ENCODE peak calls at places on chromosomes 5 and 9, in ten cellular contexts. One of them, this sample, is unnamed. For H3K9me3, the result is how much of the 10 kb centered on the place peaks cover.

GRCh38 chr9:72442212-72442607 is 77.2 kb upstream of the ZFAND5 start:
- DNase-seq in colonic mucosa: no peak
- DNase-seq in endothelial cell of umbilical vein: peak
- DNase-seq in psoas muscle: no peak
- DNase-seq in OCI-LY7: no peak
- DNase-seq in heart right ventricle: no peak
- DNase-seq in heart left ventricle: no peak
- DNase-seq in HepG2: peak
- DNase-seq in adrenal gland: no peak
- DNase-seq in uterus: no peak
- DNase-seq in this sample: no peak

GRCh38 chr9:127519301-127520166 is 68.2 kb downstream of the LRSAM1 start:
- DNase-seq in adrenal gland: no peak
- DNase-seq in heart left ventricle: peak
- DNase-seq in OCI-LY7: no peak
- DNase-seq in heart right ventricle: peak
- DNase-seq in HepG2: no peak
- DNase-seq in psoas muscle: no peak
- DNase-seq in uterus: peak
- DNase-seq in endothelial cell of umbilical vein: peak
- DNase-seq in colonic mucosa: peak
- DNase-seq in this sample: no peak

GRCh38 chr9:126327016-126327749 is 554 bp downstream of the MVB12B start:
- DNase-seq in heart left ventricle: no peak
- DNase-seq in HepG2: no peak
- DNase-seq in endothelial cell of umbilical vein: no peak
- DNase-seq in colonic mucosa: peak
- DNase-seq in heart right ventricle: no peak
- DNase-seq in adrenal gland: no peak
- DNase-seq in OCI-LY7: peak
- DNase-seq in psoas muscle: peak
- DNase-seq in uterus: no peak
- DNase-seq in this sample: no peak

GRCh38 chr5:157710887-157711286 is 20.3 kb upstream of the THG1L start:
- DNase-seq in uterus: no peak
- DNase-seq in heart left ventricle: no peak
- DNase-seq in psoas muscle: no peak
- DNase-seq in endothelial cell of umbilical vein: no peak
- DNase-seq in OCI-LY7: no peak
- DNase-seq in adrenal gland: no peak
- DNase-seq in HepG2: no peak
- DNase-seq in colonic mucosa: no peak
- DNase-seq in heart right ventricle: no peak
- DNase-seq in this sample: no peak

GRCh38 chr5:12854386-12854785 is 950.1 kb upstream of the CTNND2 start:
- DNase-seq in heart right ventricle: no peak
- DNase-seq in colonic mucosa: no peak
- DNase-seq in adrenal gland: no peak
- DNase-seq in OCI-LY7: no peak
- DNase-seq in endothelial cell of umbilical vein: no peak
- DNase-seq in psoas muscle: no peak
- DNase-seq in uterus: no peak
- DNase-seq in HepG2: no peak
- DNase-seq in heart left ventricle: no peak
- DNase-seq in this sample: no peak

GRCh38 chr5:157309796-157310195 is 43.9 kb downstream of the CYFIP2 start:
- DNase-seq in colonic mucosa: no peak
- DNase-seq in uterus: no peak
- DNase-seq in heart right ventricle: no peak
- DNase-seq in adrenal gland: no peak
- DNase-seq in HepG2: no peak
- DNase-seq in endothelial cell of umbilical vein: no peak
- DNase-seq in OCI-LY7: no peak
- DNase-seq in psoas muscle: no peak
- DNase-seq in heart left ventricle: no peak
- DNase-seq in this sample: no peak

GRCh38 chr5:163162645-163163044 is 274.8 kb upstream of the CCNG1 start:
- DNase-seq in heart left ventricle: no peak
- DNase-seq in HepG2: no peak
- DNase-seq in heart right ventricle: no peak
- DNase-seq in OCI-LY7: no peak
- DNase-seq in endothelial cell of umbilical vein: no peak
- DNase-seq in psoas muscle: no peak
- DNase-seq in uterus: no peak
- DNase-seq in adrenal gland: no peak
- DNase-seq in colonic mucosa: no peak
- DNase-seq in this sample: no peak

GRCh38 chr9:86303316-86303975 is 21.1 kb upstream of the ISCA1 start:
- DNase-seq in HepG2: no peak
- DNase-seq in heart left ventricle: no peak
- DNase-seq in psoas muscle: no peak
- DNase-seq in endothelial cell of umbilical vein: peak
- DNase-seq in uterus: no peak
- DNase-seq in heart right ventricle: no peak
- DNase-seq in OCI-LY7: no peak
- DNase-seq in colonic mucosa: no peak
- DNase-seq in adrenal gland: no peak
- DNase-seq in this sample: no peak

GRCh38 chr9:76571288-76572204 is 112.6 kb downstream of the GCNT1 start:
- DNase-seq in OCI-LY7: peak
- DNase-seq in psoas muscle: no peak
- DNase-seq in heart left ventricle: no peak
- DNase-seq in uterus: no peak
- DNase-seq in colonic mucosa: no peak
- DNase-seq in heart right ventricle: no peak
- DNase-seq in adrenal gland: no peak
- DNase-seq in endothelial cell of umbilical vein: peak
- DNase-seq in HepG2: no peak
- DNase-seq in this sample: no peak

GRCh38 chr9:136264046-136264802 is 18.6 kb upstream of the QSOX2 start:
- DNase-seq in colonic mucosa: no peak
- DNase-seq in HepG2: no peak
- DNase-seq in OCI-LY7: no peak
- DNase-seq in uterus: no peak
- DNase-seq in psoas muscle: no peak
- DNase-seq in heart left ventricle: no peak
- DNase-seq in endothelial cell of umbilical vein: no peak
- DNase-seq in heart right ventricle: no peak
- DNase-seq in adrenal gland: no peak
- DNase-seq in this sample: no peak

GRCh38 chr9:3337515-3337914 is 188.3 kb downstream of the RFX3 start:
- DNase-seq in psoas muscle: no peak
- DNase-seq in heart left ventricle: no peak
- DNase-seq in OCI-LY7: no peak
- DNase-seq in endothelial cell of umbilical vein: peak
- DNase-seq in colonic mucosa: no peak
- DNase-seq in heart right ventricle: peak
- DNase-seq in adrenal gland: no peak
- DNase-seq in HepG2: no peak
- DNase-seq in uterus: no peak
- DNase-seq in this sample: no peak

GRCh38 chr5:7849531-7850240 is 1.2 kb downstream of the CFAP90 start:
- DNase-seq in adrenal gland: peak
- DNase-seq in heart left ventricle: no peak
- DNase-seq in endothelial cell of umbilical vein: no peak
- DNase-seq in psoas muscle: no peak
- DNase-seq in OCI-LY7: no peak
- DNase-seq in HepG2: peak
- DNase-seq in uterus: no peak
- DNase-seq in colonic mucosa: no peak
- DNase-seq in heart right ventricle: peak
- DNase-seq in this sample: no peak

GRCh38 chr5:170523129-170523497 is 19.3 kb downstream of the KCNIP1 start:
- DNase-seq in endothelial cell of umbilical vein: no peak
- DNase-seq in uterus: no peak
- DNase-seq in psoas muscle: no peak
- DNase-seq in OCI-LY7: no peak
- DNase-seq in colonic mucosa: no peak
- DNase-seq in HepG2: no peak
- DNase-seq in heart left ventricle: no peak
- DNase-seq in heart right ventricle: no peak
- DNase-seq in adrenal gland: no peak
- DNase-seq in this sample: no peak

GRCh38 chr5:169649486-169649885 is 12.4 kb downstream of the DOCK2 start:
- DNase-seq in uterus: no peak
- DNase-seq in OCI-LY7: no peak
- DNase-seq in colonic mucosa: no peak
- DNase-seq in adrenal gland: no peak
- DNase-seq in heart left ventricle: no peak
- DNase-seq in heart right ventricle: no peak
- DNase-seq in psoas muscle: no peak
- DNase-seq in endothelial cell of umbilical vein: no peak
- DNase-seq in HepG2: no peak
- DNase-seq in this sample: no peak

GRCh38 chr9:131349522-131349880 is 44.4 kb upstream of the PRRC2B start:
- DNase-seq in heart right ventricle: no peak
- DNase-seq in heart left ventricle: no peak
- DNase-seq in uterus: no peak
- DNase-seq in OCI-LY7: no peak
- DNase-seq in HepG2: no peak
- DNase-seq in endothelial cell of umbilical vein: no peak
- DNase-seq in psoas muscle: no peak
- DNase-seq in adrenal gland: no peak
- DNase-seq in colonic mucosa: no peak
- DNase-seq in this sample: no peak
- H3K9me3 ChIP-seq in heart right ventricle: under half
- H3K9me3 ChIP-seq in heart left ventricle: under half
- H3K9me3 ChIP-seq in uterus: under half
- H3K9me3 ChIP-seq in OCI-LY7: under half
- H3K9me3 ChIP-seq in HepG2: under half
- H3K9me3 ChIP-seq in endothelial cell of umbilical vein: under half
- H3K9me3 ChIP-seq in psoas muscle: under half
- H3K9me3 ChIP-seq in adrenal gland: under half
- H3K9me3 ChIP-seq in colonic mucosa: under half
- H3K9me3 ChIP-seq in this sample: under half

GRCh38 chr9:69036799-69037198 is 1.2 kb downstream of the FXN start:
- DNase-seq in uterus: no peak
- DNase-seq in OCI-LY7: peak
- DNase-seq in endothelial cell of umbilical vein: no peak
- DNase-seq in heart right ventricle: no peak
- DNase-seq in heart left ventricle: no peak
- DNase-seq in HepG2: peak
- DNase-seq in adrenal gland: no peak
- DNase-seq in colonic mucosa: peak
- DNase-seq in psoas muscle: no peak
- DNase-seq in this sample: no peak
- H3K27ac ChIP-seq in uterus: peak
- H3K27ac ChIP-seq in OCI-LY7: peak
- H3K27ac ChIP-seq in endothelial cell of umbilical vein: peak
- H3K27ac ChIP-seq in heart right ventricle: peak
- H3K27ac ChIP-seq in heart left ventricle: peak
- H3K27ac ChIP-seq in HepG2: peak
- H3K27ac ChIP-seq in adrenal gland: no peak
- H3K27ac ChIP-seq in colonic mucosa: peak
- H3K27ac ChIP-seq in psoas muscle: peak
- H3K27ac ChIP-seq in this sample: peak

GRCh38 chr5:32713396-32714381 is 2.6 kb downstream of the NPR3 start:
- DNase-seq in heart left ventricle: peak
- DNase-seq in endothelial cell of umbilical vein: no peak
- DNase-seq in adrenal gland: peak
- DNase-seq in OCI-LY7: no peak
- DNase-seq in heart right ventricle: no peak
- DNase-seq in psoas muscle: no peak
- DNase-seq in colonic mucosa: no peak
- DNase-seq in HepG2: no peak
- DNase-seq in uterus: no peak
- DNase-seq in this sample: no peak

GRCh38 chr5:32710859-32711692 is at the start of gene NPR3:
- DNase-seq in psoas muscle: no peak
- DNase-seq in heart right ventricle: no peak
- DNase-seq in uterus: peak
- DNase-seq in HepG2: no peak
- DNase-seq in heart left ventricle: peak
- DNase-seq in OCI-LY7: no peak
- DNase-seq in adrenal gland: peak
- DNase-seq in endothelial cell of umbilical vein: no peak
- DNase-seq in colonic mucosa: no peak
- DNase-seq in this sample: no peak

GRCh38 chr5:32712463-32713395 is 1.6 kb downstream of the NPR3 start:
- DNase-seq in colonic mucosa: no peak
- DNase-seq in adrenal gland: peak
- DNase-seq in OCI-LY7: no peak
- DNase-seq in heart right ventricle: no peak
- DNase-seq in heart left ventricle: no peak
- DNase-seq in endothelial cell of umbilical vein: no peak
- DNase-seq in HepG2: no peak
- DNase-seq in uterus: no peak
- DNase-seq in psoas muscle: no peak
- DNase-seq in this sample: no peak

GRCh38 chr5:32711693-32712462 is 757 bp downstream of the NPR3 start:
- DNase-seq in heart right ventricle: no peak
- DNase-seq in endothelial cell of umbilical vein: peak
- DNase-seq in heart left ventricle: peak
- DNase-seq in colonic mucosa: no peak
- DNase-seq in adrenal gland: peak
- DNase-seq in OCI-LY7: no peak
- DNase-seq in HepG2: no peak
- DNase-seq in psoas muscle: peak
- DNase-seq in uterus: no peak
- DNase-seq in this sample: no peak

DNA sequence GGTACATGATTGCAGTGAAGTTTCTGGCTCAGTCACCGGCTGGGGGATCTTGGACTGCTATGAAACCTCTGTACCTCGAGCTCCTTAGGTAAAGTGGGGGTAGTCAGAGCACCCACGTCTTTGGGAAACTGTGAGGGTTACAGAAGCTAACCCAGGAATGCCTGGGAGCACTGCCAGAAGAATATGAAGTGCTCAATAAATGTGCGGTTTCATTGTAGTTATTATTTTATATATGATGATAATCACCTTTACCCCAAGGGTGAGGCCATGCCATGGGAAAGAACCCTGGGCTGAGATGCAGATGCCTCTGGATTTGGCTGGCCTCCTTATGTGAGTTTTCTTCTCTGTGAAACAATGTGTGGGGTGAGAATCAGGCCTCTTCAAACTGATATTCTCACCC is 3.7 kb downstream of the NPR3 start:
- DNase-seq in colonic mucosa: no peak
- DNase-seq in heart right ventricle: no peak
- DNase-seq in OCI-LY7: no peak
- DNase-seq in psoas muscle: no peak
- DNase-seq in adrenal gland: no peak
- DNase-seq in endothelial cell of umbilical vein: no peak
- DNase-seq in heart left ventricle: no peak
- DNase-seq in HepG2: no peak
- DNase-seq in uterus: no peak
- DNase-seq in this sample: no peak
- H3K9me3 ChIP-seq in colonic mucosa: under half
- H3K9me3 ChIP-seq in heart right ventricle: under half
- H3K9me3 ChIP-seq in OCI-LY7: under half
- H3K9me3 ChIP-seq in psoas muscle: under half
- H3K9me3 ChIP-seq in adrenal gland: under half
- H3K9me3 ChIP-seq in endothelial cell of umbilical vein: under half
- H3K9me3 ChIP-seq in heart left ventricle: under half
- H3K9me3 ChIP-seq in HepG2: under half
- H3K9me3 ChIP-seq in uterus: under half
- H3K9me3 ChIP-seq in this sample: under half

DNA sequence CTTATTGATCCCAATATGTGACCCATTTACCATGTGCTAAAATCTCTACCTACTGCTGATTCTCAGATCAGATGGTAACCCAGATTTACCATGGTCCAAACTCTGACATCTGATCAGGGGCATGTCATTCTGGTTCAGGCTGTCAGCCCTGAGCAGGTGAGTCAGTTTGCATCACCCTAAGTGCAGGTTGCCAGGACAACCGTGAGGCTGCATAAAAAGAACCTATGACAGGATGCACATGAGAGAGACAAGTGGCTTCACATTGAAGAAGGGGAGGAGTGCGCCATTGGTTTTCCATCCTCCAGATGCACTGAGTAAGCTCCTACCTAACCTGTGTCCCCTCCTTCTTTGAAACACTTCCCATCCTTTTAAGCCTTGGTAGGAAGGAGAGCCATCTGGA is 801 bp upstream of the PRSS3 start:
- DNase-seq in colonic mucosa: no peak
- DNase-seq in heart right ventricle: no peak
- DNase-seq in OCI-LY7: no peak
- DNase-seq in uterus: no peak
- DNase-seq in psoas muscle: no peak
- DNase-seq in heart left ventricle: no peak
- DNase-seq in endothelial cell of umbilical vein: no peak
- DNase-seq in adrenal gland: no peak
- DNase-seq in HepG2: no peak
- DNase-seq in this sample: no peak
- H3K27ac ChIP-seq in colonic mucosa: no peak
- H3K27ac ChIP-seq in heart right ventricle: no peak
- H3K27ac ChIP-seq in OCI-LY7: no peak
- H3K27ac ChIP-seq in uterus: no peak
- H3K27ac ChIP-seq in psoas muscle: no peak
- H3K27ac ChIP-seq in heart left ventricle: no peak
- H3K27ac ChIP-seq in endothelial cell of umbilical vein: no peak
- H3K27ac ChIP-seq in adrenal gland: no peak
- H3K27ac ChIP-seq in HepG2: no peak
- H3K27ac ChIP-seq in this sample: no peak

This sample was measured in right atrium auricular region.